ENCODE peak calls at places on chromosomes 7 and 10, in six cellular contexts. R is nephron progenitor cell, Y is AG04449, J is endothelial cell, B is A549, I is mucosa of descending colon. A is an unnamed sample.

GRCh38 chr7:129072410-129073063 is 17.6 kb upstream of the TNPO3 start:
- DNase-seq in I (no peak), Y (no peak), B (no peak), J (no peak), R (no peak), A (no peak)

GRCh38 chr10:62584726-62585125 is 210.6 kb downstream of the ZNF365 start:
- DNase-seq in R (no peak), I (no peak), Y (no peak), B (no peak), J (no peak), A (no peak)

GRCh38 chr10:58030208-58030607 is 237.5 kb downstream of the IPMK start:
- DNase-seq in B (no peak), R (no peak), Y (no peak), J (no peak), I (no peak), A (no peak)

GRCh38 chr10:117548191-117548668 is 5.7 kb downstream of the EMX2 start:
- DNase-seq in Y (no peak), I (no peak), B (no peak), R (peak; percentile 27), J (no peak), A (no peak)

GRCh38 chr7:92615861-92616260 is 25.7 kb upstream of the FAM133B start:
- DNase-seq in B (no peak), R (no peak), I (no peak), Y (no peak), J (no peak), A (no peak)

GRCh38 chr7:128155100-128155763 is 85.8 kb upstream of the LEP start:
- DNase-seq in R (no peak), I (no peak), B (no peak), Y (no peak), J (no peak), A (no peak)

GRCh38 chr7:95921543-95921942 is 149.2 kb downstream of the DYNC1I1 start:
- DNase-seq in I (no peak), B (no peak), R (no peak), J (no peak), Y (no peak), A (no peak)

GRCh38 chr7:140390466-140391190 is 7.7 kb downstream of the SLC37A3 start:
- DNase-seq in I (no peak), B (no peak), R (no peak), Y (no peak), J (no peak), A (no peak)

DNA sequence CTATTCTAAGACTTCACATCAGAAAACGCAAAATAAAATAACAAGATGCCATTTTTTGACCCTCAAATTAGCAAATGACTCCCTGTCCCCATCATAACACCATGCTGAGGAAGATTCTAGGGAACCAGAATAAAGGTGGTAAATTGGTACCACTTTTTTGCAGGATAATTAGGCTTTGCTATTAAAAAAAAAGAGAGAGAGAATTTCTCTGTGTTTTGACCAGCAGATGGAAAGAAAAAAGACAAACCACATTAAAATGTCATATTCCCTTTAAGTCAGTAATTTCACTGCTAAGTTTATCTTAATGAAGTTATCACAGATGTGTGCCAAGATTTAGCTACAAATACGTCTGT is 33.9 kb downstream of the PUS7 start:
- DNase-seq in I (no peak), J (no peak), R (no peak), B (no peak), Y (no peak), A (no peak)
- TF ChIP-seq CTCF in I (no peak), J (no peak), R (no peak), B (no peak), Y (no peak), A (no peak)

GRCh38 chr7:158351481-158351880 is 236.1 kb downstream of the PTPRN2 start:
- DNase-seq in B (no peak), I (no peak), Y (no peak), J (no peak), R (no peak), A (no peak)

GRCh38 chr7:158356454-158356853 is 231.2 kb downstream of the PTPRN2 start:
- DNase-seq in B (no peak), R (no peak), J (no peak), Y (no peak), I (no peak), A (no peak)

GRCh38 chr7:158355456-158356065 is 232.1 kb downstream of the PTPRN2 start:
- DNase-seq in I (no peak), Y (no peak), J (no peak), B (no peak), R (peak; percentile 20), A (no peak)

GRCh38 chr7:158354861-158355260 is 232.8 kb downstream of the PTPRN2 start:
- DNase-seq in B (no peak), R (no peak), J (no peak), I (no peak), Y (no peak), A (no peak)

DNA sequence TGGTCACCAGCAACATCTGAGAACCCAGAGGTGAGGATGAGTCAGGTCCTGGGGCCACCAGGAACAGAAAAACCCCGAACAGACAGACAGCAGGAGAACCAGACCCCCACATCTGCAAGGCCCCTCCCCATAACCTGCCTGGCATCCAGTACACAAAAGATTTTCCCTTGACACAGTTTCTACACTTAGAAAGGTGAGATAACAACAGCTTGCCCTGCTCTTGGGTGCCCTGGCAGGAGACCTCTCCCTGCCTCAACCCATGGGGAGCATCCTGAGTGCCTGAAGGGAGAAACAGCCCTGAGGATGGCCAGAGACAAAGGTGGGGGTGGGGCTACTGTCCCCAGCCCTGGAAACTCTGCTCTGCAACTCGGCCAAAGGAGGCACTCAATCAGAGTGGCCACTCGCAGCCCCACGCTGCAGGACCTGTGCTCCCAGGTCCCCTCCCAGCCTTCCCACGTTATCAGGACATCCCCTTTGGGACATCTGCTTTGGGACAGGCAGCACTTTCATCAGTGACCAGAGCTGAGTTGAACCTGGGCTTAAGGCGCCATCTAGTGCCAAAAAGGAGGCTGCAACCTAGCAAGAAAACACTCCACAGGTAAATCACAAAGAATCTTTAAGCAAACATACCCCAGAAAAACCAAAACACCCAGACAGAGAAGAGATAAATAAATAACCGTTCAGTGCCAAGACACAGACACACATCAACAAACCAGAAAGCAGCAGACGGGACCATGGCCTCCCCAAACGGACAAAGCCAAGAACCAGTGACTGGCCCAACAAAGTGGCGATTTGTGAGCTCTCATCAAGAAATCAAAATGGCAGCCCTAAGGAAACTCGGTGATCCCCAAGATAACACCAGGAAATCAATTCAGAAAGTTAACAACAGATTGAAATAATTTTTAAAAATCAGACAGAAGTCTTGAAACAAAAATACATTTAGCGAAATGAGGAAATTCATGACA is 233.7 kb downstream of the PTPRN2 start:
- DNase-seq in B (no peak), I (no peak), Y (no peak), R (peak; percentile 50), J (no peak), A (no peak)
- TF ChIP-seq CTCF in B (peak; percentile 44), I (no peak), Y (no peak), R (peak; percentile 54), J (no peak), A (peak; percentile 33)

GRCh38 chr7:27636326-27637006 is 26.2 kb downstream of the HIBADH start:
- DNase-seq in Y (no peak), J (no peak), R (no peak), I (no peak), B (no peak), A (no peak)
- TF ChIP-seq CTCF in Y (no peak), J (no peak), R (no peak), I (no peak), B (no peak), A (no peak)

DNA sequence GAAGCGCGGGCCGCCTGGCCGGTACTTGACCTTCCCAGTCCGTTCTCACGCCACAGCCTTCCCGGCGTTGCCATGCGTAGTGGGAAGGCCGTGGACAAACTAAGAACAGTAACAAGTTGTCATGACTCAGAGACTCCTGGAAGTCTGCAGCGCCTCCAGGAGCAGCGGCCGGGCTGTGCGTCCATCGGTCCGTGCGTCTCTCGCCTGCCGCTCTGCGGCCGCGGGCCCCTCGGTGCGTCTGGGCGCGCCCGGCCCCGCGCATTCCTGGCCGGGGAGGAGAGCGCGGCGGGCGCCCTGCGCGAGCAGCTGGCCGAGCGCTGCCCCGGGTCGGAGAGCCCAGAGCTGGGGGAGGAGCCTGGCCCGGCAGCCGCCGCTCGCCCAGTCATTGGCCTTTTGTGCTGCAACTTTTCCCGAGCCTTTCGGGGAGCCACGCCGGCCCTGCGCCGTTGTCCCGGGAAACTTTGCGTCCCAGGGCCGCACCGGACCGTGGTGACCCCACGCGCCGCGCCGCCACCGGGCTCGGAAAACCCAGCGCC is 123.7 kb downstream of the TACC2 start:
- DNase-seq in R (peak; percentile 83), B (peak; percentile 93), Y (peak; percentile 57), I (peak; percentile 89), J (peak; percentile 79), A (no peak)
- TF ChIP-seq CTCF in R (no peak), B (peak; percentile 62), Y (peak; percentile 54), I (peak; percentile 31), J (no peak), A (no peak)

A was measured in D721Med.